ENCODE peak calls at places on chromosome 11, in five cellular contexts. V is Right ventricle myocardium inferior; G is activated T-helper 1 cell treated with anti-CD3 and anti-CD28 coated beads, Interleukin-12 subunit alpha, Interleukin-12 subunit beta, Interleukin-2, Interleukin-4 antibody, amounts not matched to agents 30 ng/mL and 10 ng/mL and 1 ng/mL, durations not matched to agents 14 hours and 24 hours and 36 hours; R is EH; X is NCI-H2081. P is an unnamed sample.

GRCh38 chr11:2741377-2742131 is 41.8 kb upstream of the KCNQ1OT1 start:
- DNase-seq in X (no peak), G (no peak), V (peak), R (peak), P (no peak)

GRCh38 chr11:122116591-122116990 is 576 bp upstream of the BLID start:
- DNase-seq in R (peak), X (no peak), V (no peak), G (no peak), P (no peak)

GRCh38 chr11:1701041-1701807 is 4.2 kb downstream of the KRTAP5-6 start:
- DNase-seq in V (no peak), G (no peak), R (no peak), X (no peak), P (no peak)

GRCh38 chr11:77106321-77106720 is 3.7 kb downstream of the OMP start:
- DNase-seq in V (peak), R (no peak), X (no peak), G (no peak), P (no peak)

GRCh38 chr11:69654660-69655478 is 13.9 kb downstream of the CCND1 start:
- DNase-seq in V (no peak), R (peak), G (no peak), X (no peak), P (no peak)

GRCh38 chr11:3925513-3925912 is 70.0 kb downstream of the STIM1 start:
- DNase-seq in V (no peak), G (no peak), X (no peak), R (no peak), P (no peak)

GRCh38 chr11:28559497-28559896 is 451.3 kb downstream of the METTL15 start:
- DNase-seq in G (no peak), R (no peak), X (no peak), V (no peak), P (no peak)

GRCh38 chr11:126917531-126918204 is 82.9 kb downstream of the KIRREL3 start:
- DNase-seq in G (no peak), R (peak), X (no peak), V (no peak), P (no peak)

GRCh38 chr11:41461057-41461681 is 1.7 kb upstream of the LRRC4C start:
- DNase-seq in V (no peak), R (peak), X (peak), G (no peak), P (no peak)

GRCh38 chr11:76801205-76801604 is 18.0 kb downstream of the TSKU start:
- DNase-seq in X (no peak), G (no peak), V (no peak), R (no peak), P (no peak)

GRCh38 chr11:77075425-77075905 is 8.7 kb downstream of the CAPN5 start:
- DNase-seq in G (no peak), V (no peak), R (no peak), X (no peak), P (no peak)

GRCh38 chr11:28834877-28835276 is 726.7 kb downstream of the METTL15 start:
- DNase-seq in R (peak), G (no peak), V (no peak), X (no peak), P (no peak)

GRCh38 chr11:130612291-130612802 is 163.9 kb downstream of the ADAMTS15 start:
- DNase-seq in R (peak), V (no peak), X (no peak), G (no peak), P (no peak)

GRCh38 chr11:130518164-130518563 is 69.7 kb downstream of the ADAMTS15 start:
- DNase-seq in X (no peak), V (no peak), R (no peak), G (no peak), P (no peak)

GRCh38 chr11:117816846-117817212 is 7.7 kb downstream of the FXYD2 start:
- DNase-seq in G (no peak), X (no peak), R (no peak), V (peak), P (no peak)

GRCh38 chr11:64809781-64810241 is 540 bp downstream of the MEN1 start:
- DNase-seq in X (no peak), G (no peak), R (peak), V (no peak), P (no peak)

GRCh38 chr11:33109242-33109641 is 52.0 kb downstream of the CSTF3 start:
- DNase-seq in X (no peak), V (no peak), R (no peak), G (no peak), P (no peak)

GRCh38 chr11:69040581-69041260 is 8.0 kb upstream of the TPCN2 start:
- DNase-seq in X (no peak), V (no peak), G (no peak), R (peak), P (no peak)

GRCh38 chr11:65362320-65362931 is 7.9 kb downstream of the TIGD3 start:
- DNase-seq in G (no peak), X (no peak), V (no peak), R (no peak), P (no peak)

GRCh38 chr11:110857885-110858555 is 145.8 kb upstream of the ARHGAP20 start:
- DNase-seq in R (peak), X (no peak), V (no peak), G (no peak), P (no peak)

GRCh38 chr11:108524422-108524821 is 26.2 kb upstream of the POGLUT3 start:
- DNase-seq in G (no peak), V (no peak), R (no peak), X (no peak), P (no peak)

GRCh38 chr11:17293308-17293707 is 16.8 kb downstream of the NUCB2 start:
- DNase-seq in G (no peak), R (no peak), V (no peak), X (no peak), P (no peak)